ENCODE peak calls at places on chromosomes 5 and 9, in four cellular contexts. V is activated effector memory CD4-positive, alpha-beta T cell treated with Interleukin-2 at 50 U/mL for 16 hours; K is hypothalamus; D is CD8-positive, alpha-beta T cell. H is an unnamed sample.

GRCh38 chr5:5135957-5136676 is 4.0 kb upstream of the ADAMTS16 start:
- DNase-seq in K (no peak), V (no peak), D (no peak), H (no peak)

GRCh38 chr5:133873936-133874585 is 94.4 kb downstream of the C5orf15 start:
- DNase-seq in D (no peak), K (no peak), V (no peak), H (no peak)

GRCh38 chr9:137176302-137177182 is 4.7 kb upstream of the TMEM210 start:
- DNase-seq in D (no peak), V (no peak), K (peak), H (no peak)

GRCh38 chr5:113489299-113489698 is 1.0 kb upstream of the MCC start:
- DNase-seq in D (no peak), V (no peak), K (no peak), H (peak)

GRCh38 chr5:132011561-132012384 is at the start of gene ACSL6:
- DNase-seq in V (peak), K (peak), D (peak), H (peak)

GRCh38 chr9:5488616-5489015 is 21.7 kb upstream of the PDCD1LG2 start:
- DNase-seq in V (no peak), D (no peak), K (no peak), H (no peak)

GRCh38 chr5:87735918-87736317 is 323.2 kb upstream of the CCNH start:
- DNase-seq in K (no peak), D (no peak), V (no peak), H (no peak)

GRCh38 chr9:114823416-114823815 is 17.6 kb upstream of the TNFSF15 start:
- DNase-seq in V (no peak), K (no peak), D (no peak), H (no peak)

GRCh38 chr9:89486681-89487080 is 11.2 kb downstream of the SEMA4D start:
- DNase-seq in K (no peak), V (no peak), D (no peak), H (no peak)

GRCh38 chr9:117290809-117291208 is 124.0 kb downstream of the ASTN2 start:
- DNase-seq in D (no peak), K (no peak), V (no peak), H (no peak)

GRCh38 chr5:53170748-53171349 is 61.3 kb upstream of the MOCS2 start:
- DNase-seq in K (no peak), D (no peak), V (no peak), H (no peak)

GRCh38 chr5:92641031-92641962 is 939.7 kb downstream of the NR2F1-AS1 start:
- DNase-seq in K (no peak), D (no peak), V (no peak), H (no peak)

GRCh38 chr5:91110709-91111108 is 272.4 kb downstream of the ARRDC3 start:
- DNase-seq in V (no peak), K (no peak), D (no peak), H (no peak)

GRCh38 chr5:79255786-79256557 is 20.0 kb downstream of the JMY start:
- DNase-seq in K (no peak), D (no peak), V (no peak), H (no peak)

GRCh38 chr9:137807721-137808703 is 69.6 kb upstream of the CACNA1B start:
- DNase-seq in V (no peak), D (no peak), K (no peak), H (no peak)

GRCh38 chr9:135992486-135993408 is 31.6 kb upstream of the UBAC1 start:
- DNase-seq in K (no peak), V (peak), D (peak), H (no peak)

GRCh38 chr9:133114451-133114885 is 6.6 kb downstream of the RALGDS start:
- DNase-seq in D (no peak), V (no peak), K (peak), H (no peak)

GRCh38 chr5:134133995-134134541 is 19.6 kb downstream of the TCF7 start:
- DNase-seq in K (no peak), D (no peak), V (no peak), H (peak)

GRCh38 chr5:99104538-99105132 is 175.8 kb upstream of the CHD1 start:
- DNase-seq in D (no peak), K (no peak), V (no peak), H (no peak)

GRCh38 chr5:154391788-154392187 is 54.0 kb upstream of the SAP30L start:
- DNase-seq in D (no peak), K (no peak), V (no peak), H (no peak)

GRCh38 chr9:14027114-14027812 is 286.7 kb downstream of the NFIB start:
- DNase-seq in D (no peak), K (no peak), V (no peak), H (no peak)

GRCh38 chr5:36494756-36495637 is 111.4 kb upstream of the SLC1A3 start:
- DNase-seq in K (no peak), D (no peak), V (no peak), H (no peak)

GRCh38 chr5:54936201-54936600 is 49.2 kb downstream of the ESM1 start:
- DNase-seq in D (no peak), K (no peak), V (no peak), H (no peak)

GRCh38 chr9:120361531-120361930 is 218.4 kb downstream of the CDK5RAP2 start:
- DNase-seq in K (no peak), D (no peak), V (no peak), H (no peak)

GRCh38 chr9:129358621-129359154 is 180.6 kb upstream of the IER5L start:
- DNase-seq in K (no peak), V (no peak), D (no peak), H (no peak)

GRCh38 chr5:74382864-74383618 is 257.5 kb downstream of the ENC1 start:
- DNase-seq in D (no peak), V (no peak), K (no peak), H (no peak)

GRCh38 chr5:14706615-14707021 is 42.1 kb downstream of the OTULIN start:
- DNase-seq in K (no peak), V (peak), D (peak), H (no peak)

GRCh38 chr5:127373858-127374491 is 83.4 kb downstream of the MEGF10 start:
- DNase-seq in D (no peak), V (no peak), K (no peak), H (no peak)

GRCh38 chr5:14211818-14212799 is 69.0 kb downstream of the TRIO start:
- DNase-seq in D (no peak), V (no peak), K (no peak), H (no peak)

GRCh38 chr5:67089200-67089725 is 107.3 kb downstream of the CD180 start:
- DNase-seq in K (no peak), V (no peak), D (no peak), H (no peak)

GRCh38 chr9:95023217-95024003 is 294.1 kb downstream of the FANCC start:
- DNase-seq in K (no peak), D (no peak), V (no peak), H (no peak)

GRCh38 chr9:83445703-83446102 is 92.5 kb downstream of the FRMD3 start:
- DNase-seq in K (no peak), D (no peak), V (no peak), H (no peak)